ENCODE peak calls at places on chromosomes 6 and 20, in ten cellular contexts. H is lung, D is GM06990, Y is kidney epithelial cell, I is AG09309, S is heart right ventricle, O is astrocyte, W is pancreas, T is mucosa of descending colon, X is prostate gland. E is an unnamed sample.

GRCh38 chr6:11968241-11968806 is 43.8 kb upstream of the HIVEP1 start:
- DNase-seq in H (no peak), D (no peak), Y (no peak), I (no peak), S (no peak), O (no peak), W (no peak), T (no peak), X (no peak), E (no peak)

GRCh38 chr6:157714153-157714490 is 108.9 kb upstream of the SNX9 start:
- DNase-seq in H (no peak), D (no peak), Y (no peak), I (peak), S (no peak), O (peak), W (no peak), T (no peak), X (no peak), E (peak)

GRCh38 chr6:30741789-30742315 is 635 bp downstream of the FLOT1 start:
- DNase-seq in H (no peak), D (peak), Y (no peak), I (no peak), S (peak), O (no peak), W (no peak), T (no peak), X (no peak), E (no peak)

GRCh38 chr6:107819976-107820551 is 4.0 kb downstream of the SCML4 start:
- DNase-seq in H (no peak), D (no peak), Y (no peak), I (no peak), S (no peak), O (no peak), W (no peak), T (no peak), X (peak), E (no peak)

GRCh38 chr20:14888172-14888571 is 550.8 kb upstream of the FLRT3 start:
- DNase-seq in H (no peak), D (no peak), Y (no peak), I (no peak), S (no peak), O (no peak), W (no peak), T (no peak), X (peak), E (no peak)

GRCh38 chr20:38060536-38060935 is 27.0 kb downstream of the RPRD1B start:
- DNase-seq in H (no peak), D (no peak), Y (no peak), I (no peak), S (no peak), O (peak), W (no peak), T (no peak), X (no peak), E (no peak)

GRCh38 chr6:170058878-170059485 is 231.9 kb downstream of the DLL1 start:
- DNase-seq in H (no peak), D (no peak), Y (no peak), I (no peak), S (peak), O (no peak), W (no peak), T (no peak), X (no peak), E (no peak)

GRCh38 chr6:40587240-40588069 is at the start of gene LRFN2:
- DNase-seq in H (peak), D (peak), Y (no peak), I (peak), S (peak), O (peak), W (peak), T (peak), X (peak), E (no peak)

GRCh38 chr6:37170273-37171140 is 555 bp downstream of the PIM1 start:
- DNase-seq in H (peak), D (no peak), Y (no peak), I (no peak), S (peak), O (no peak), W (peak), T (peak), X (peak), E (no peak)

GRCh38 chr20:8587810-8588209 is 455.7 kb downstream of the PLCB1 start:
- DNase-seq in H (no peak), D (no peak), Y (no peak), I (no peak), S (no peak), O (no peak), W (no peak), T (no peak), X (no peak), E (no peak)

GRCh38 chr20:3135507-3136070 is 24.1 kb downstream of the FASTKD5 start:
- DNase-seq in H (no peak), D (no peak), Y (no peak), I (no peak), S (no peak), O (peak), W (no peak), T (no peak), X (no peak), E (no peak)

GRCh38 chr6:36160147-36160760 is 29.9 kb downstream of the MAPK13 start:
- DNase-seq in H (no peak), D (no peak), Y (no peak), I (no peak), S (no peak), O (peak), W (no peak), T (no peak), X (no peak), E (peak)

GRCh38 chr20:5095454-5095853 is 24.3 kb downstream of the PCNA start:
- DNase-seq in H (no peak), D (no peak), Y (no peak), I (no peak), S (no peak), O (no peak), W (no peak), T (no peak), X (no peak), E (no peak)

GRCh38 chr6:2563635-2564034 is 187.1 kb downstream of the MYLK4 start:
- DNase-seq in H (no peak), D (peak), Y (no peak), I (no peak), S (no peak), O (peak), W (no peak), T (no peak), X (no peak), E (no peak)

GRCh38 chr6:136609878-136610706 is 59.9 kb upstream of the MAP7 start:
- DNase-seq in H (peak), D (no peak), Y (peak), I (peak), S (peak), O (peak), W (peak), T (peak), X (peak), E (peak)

GRCh38 chr6:164344801-164345291 is 930.3 kb downstream of the QKI start:
- DNase-seq in H (no peak), D (no peak), Y (no peak), I (no peak), S (no peak), O (peak), W (no peak), T (no peak), X (no peak), E (no peak)

GRCh38 chr6:31063906-31064435 is 48.4 kb downstream of the C6orf15 start:
- DNase-seq in H (no peak), D (no peak), Y (no peak), I (no peak), S (no peak), O (no peak), W (no peak), T (no peak), X (no peak), E (no peak)

GRCh38 chr6:88626460-88626859 is 337.0 kb downstream of the RNGTT start:
- DNase-seq in H (no peak), D (no peak), Y (peak), I (no peak), S (no peak), O (peak), W (no peak), T (no peak), X (no peak), E (no peak)

GRCh38 chr6:44253307-44254101 is 3.8 kb downstream of the SLC35B2 start:
- DNase-seq in H (no peak), D (no peak), Y (no peak), I (no peak), S (no peak), O (no peak), W (peak), T (no peak), X (no peak), E (no peak)

GRCh38 chr6:36197739-36198221 is 1.2 kb downstream of the BRPF3 start:
- DNase-seq in H (no peak), D (no peak), Y (no peak), I (no peak), S (peak), O (no peak), W (peak), T (no peak), X (no peak), E (no peak)

GRCh38 chr6:139037490-139037889 is 8.9 kb downstream of the ABRACL start:
- DNase-seq in H (no peak), D (no peak), Y (no peak), I (peak), S (peak), O (peak), W (no peak), T (no peak), X (no peak), E (no peak)

GRCh38 chr6:4399656-4400055 is 264.3 kb upstream of the ECI2 start:
- DNase-seq in H (no peak), D (no peak), Y (no peak), I (no peak), S (no peak), O (no peak), W (no peak), T (no peak), X (no peak), E (no peak)

GRCh38 chr6:115271001-115271400 is 789.7 kb downstream of the FRK start:
- DNase-seq in H (no peak), D (no peak), Y (no peak), I (no peak), S (no peak), O (no peak), W (peak), T (no peak), X (no peak), E (no peak)

GRCh38 chr20:56439784-56440291 is 27.8 kb downstream of the CASS4 start:
- DNase-seq in H (peak), D (no peak), Y (peak), I (peak), S (peak), O (peak), W (no peak), T (no peak), X (no peak), E (peak)

GRCh38 chr6:160973856-160974255 is 17.7 kb upstream of the MAP3K4 start:
- DNase-seq in H (no peak), D (no peak), Y (no peak), I (no peak), S (no peak), O (no peak), W (no peak), T (no peak), X (no peak), E (peak)

GRCh38 chr20:48702388-48703041 is 125.3 kb downstream of the PREX1 start:
- DNase-seq in H (no peak), D (no peak), Y (no peak), I (no peak), S (no peak), O (no peak), W (no peak), T (no peak), X (no peak), E (no peak)

GRCh38 chr6:1873781-1874180 is 264.1 kb downstream of the FOXC1 start:
- DNase-seq in H (no peak), D (no peak), Y (no peak), I (no peak), S (no peak), O (no peak), W (no peak), T (no peak), X (no peak), E (no peak)

GRCh38 chr6:33161354-33162320 is 30.6 kb downstream of the COL11A2 start:
- DNase-seq in H (peak), D (peak), Y (no peak), I (no peak), S (peak), O (peak), W (peak), T (peak), X (peak), E (no peak)

GRCh38 chr6:11589261-11589660 is 51.7 kb downstream of the TMEM170B start:
- DNase-seq in H (no peak), D (no peak), Y (no peak), I (no peak), S (no peak), O (no peak), W (no peak), T (no peak), X (no peak), E (no peak)

GRCh38 chr20:21520702-21521595 is 7.1 kb upstream of the NKX2-2 start:
- DNase-seq in H (no peak), D (no peak), Y (no peak), I (no peak), S (no peak), O (no peak), W (no peak), T (no peak), X (no peak), E (no peak)

GRCh38 chr20:36284751-36285150 is 21.4 kb upstream of the DLGAP4 start:
- DNase-seq in H (no peak), D (no peak), Y (no peak), I (no peak), S (no peak), O (no peak), W (no peak), T (no peak), X (no peak), E (no peak)

GRCh38 chr6:135183532-135184440 is 2.7 kb downstream of the MYB start:
- DNase-seq in H (peak), D (peak), Y (no peak), I (no peak), S (no peak), O (peak), W (peak), T (peak), X (peak), E (no peak)

GRCh38 chr6:130303436-130303835 is 62.4 kb upstream of the TMEM200A start:
- DNase-seq in H (no peak), D (no peak), Y (no peak), I (no peak), S (no peak), O (peak), W (no peak), T (no peak), X (no peak), E (peak)

GRCh38 chr6:154343473-154344308 is 12.9 kb downstream of the IPCEF1 start:
- DNase-seq in H (peak), D (no peak), Y (no peak), I (no peak), S (peak), O (peak), W (peak), T (peak), X (peak), E (no peak)

GRCh38 chr6:9138856-9139426 is 703.6 kb upstream of the SLC35B3 start:
- DNase-seq in H (no peak), D (no peak), Y (no peak), I (no peak), S (no peak), O (peak), W (no peak), T (no peak), X (no peak), E (no peak)

GRCh38 chr20:47546184-47547033 is 44.7 kb downstream of the NCOA3 start:
- DNase-seq in H (no peak), D (no peak), Y (no peak), I (peak), S (no peak), O (peak), W (no peak), T (no peak), X (no peak), E (peak)

DNA sequence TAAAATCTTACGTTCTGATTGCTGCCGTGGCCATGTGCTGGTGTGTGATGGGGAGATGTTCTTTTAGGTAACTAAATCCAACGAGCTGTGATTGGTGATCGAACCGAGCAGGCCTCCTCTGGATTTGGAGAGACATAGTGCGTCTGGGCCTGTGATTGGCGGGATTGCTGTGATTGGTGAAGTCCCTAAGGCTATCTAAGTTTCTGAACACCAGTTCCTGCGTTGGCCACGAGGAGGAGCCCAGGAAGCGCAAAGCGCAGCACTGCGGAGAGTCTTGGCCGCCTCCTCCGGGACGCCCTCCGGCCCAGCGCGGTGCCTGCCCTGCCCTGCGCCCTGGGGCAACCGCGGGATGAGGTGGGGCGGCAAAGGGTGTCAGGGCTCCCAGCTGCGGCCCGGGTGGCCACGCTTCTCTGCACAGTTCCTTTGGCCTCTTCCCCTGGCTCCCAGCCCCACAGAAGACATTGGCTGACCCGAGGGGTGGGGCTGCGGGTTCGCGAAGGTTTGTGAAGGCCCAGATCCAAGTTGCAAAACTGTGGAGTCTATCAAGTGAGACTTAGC is 33.0 kb downstream of the HNF4A start:
- DNase-seq in H (peak), D (peak), Y (peak), I (no peak), S (peak), O (peak), W (no peak), T (peak), X (peak), E (no peak)
- H3K4me3 ChIP-seq in H (peak), D (no peak), Y (no peak), I (no peak), S (no peak), O (no peak), W (no peak), T (no peak), X (no peak), E (no peak)

DNA sequence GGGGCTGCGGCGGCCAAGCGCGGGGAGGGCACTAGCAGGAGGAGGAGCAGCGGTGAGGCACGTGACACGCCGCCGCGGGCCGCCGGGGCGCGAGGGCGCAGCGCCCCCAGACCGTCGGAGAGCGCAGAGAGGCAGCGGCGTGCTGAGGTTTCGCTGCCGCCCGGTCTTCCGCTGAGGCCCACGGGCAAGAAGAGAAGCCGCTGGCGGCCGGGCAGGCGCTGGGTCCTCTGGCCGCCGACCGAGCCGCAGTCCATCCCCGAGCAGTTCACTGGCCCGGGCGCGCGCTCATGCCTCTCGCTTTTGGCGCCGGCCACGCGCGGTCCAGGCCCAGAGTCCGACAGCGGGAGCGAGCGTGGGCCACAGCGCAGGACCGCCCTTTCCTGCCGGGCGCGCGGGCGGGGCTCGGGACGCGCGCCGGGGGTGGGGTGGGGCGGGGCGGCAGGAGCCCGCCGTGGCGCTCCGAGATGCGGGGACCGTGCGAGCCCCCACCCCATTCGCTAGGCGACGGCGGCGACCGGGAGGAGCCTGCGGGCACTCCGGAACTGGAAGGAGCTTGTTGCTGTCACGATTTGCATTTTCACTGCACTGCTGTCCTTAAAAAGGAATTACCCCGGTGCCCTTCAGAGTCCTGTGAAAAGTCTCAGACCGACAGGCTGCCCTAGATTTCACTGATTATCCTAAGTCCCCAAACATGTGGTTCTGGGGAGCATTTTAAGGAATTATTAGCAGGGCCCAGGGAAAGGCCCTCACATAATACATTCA is at the start of gene MCUR1:
- DNase-seq in H (peak), D (peak), Y (no peak), I (no peak), S (peak), O (peak), W (peak), T (peak), X (peak), E (peak)
- TF ChIP-seq CTCF in H (no peak), D (no peak), Y (no peak), I (no peak), S (no peak), O (no peak), W (no peak), T (no peak), X (no peak), E (peak)

DNA sequence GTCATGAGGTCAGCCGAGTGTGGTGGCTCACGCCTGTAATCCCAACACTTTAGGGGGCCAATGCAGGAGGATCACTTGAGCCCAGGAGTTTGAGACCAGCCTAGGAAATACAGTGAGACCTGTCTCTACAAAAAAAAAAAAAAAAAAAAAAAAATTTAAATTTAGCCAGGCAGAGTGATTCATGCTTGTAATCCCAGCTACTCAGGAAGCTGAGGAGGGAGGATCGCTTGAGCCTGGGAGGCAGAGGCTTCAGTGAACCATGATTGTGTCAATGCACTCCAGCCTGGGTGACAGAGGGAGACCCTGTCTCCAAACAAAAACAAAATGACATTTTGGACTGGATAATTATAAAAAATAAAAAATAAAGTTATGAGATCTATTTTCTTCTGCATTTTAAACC is 56.2 kb downstream of the ADGRF1 start:
- DNase-seq in H (no peak), D (no peak), Y (no peak), I (no peak), S (no peak), O (peak), W (no peak), T (no peak), X (no peak), E (no peak)
- H3K4me3 ChIP-seq in H (no peak), D (no peak), Y (no peak), I (no peak), S (no peak), O (no peak), W (no peak), T (no peak), X (no peak), E (no peak)

DNA sequence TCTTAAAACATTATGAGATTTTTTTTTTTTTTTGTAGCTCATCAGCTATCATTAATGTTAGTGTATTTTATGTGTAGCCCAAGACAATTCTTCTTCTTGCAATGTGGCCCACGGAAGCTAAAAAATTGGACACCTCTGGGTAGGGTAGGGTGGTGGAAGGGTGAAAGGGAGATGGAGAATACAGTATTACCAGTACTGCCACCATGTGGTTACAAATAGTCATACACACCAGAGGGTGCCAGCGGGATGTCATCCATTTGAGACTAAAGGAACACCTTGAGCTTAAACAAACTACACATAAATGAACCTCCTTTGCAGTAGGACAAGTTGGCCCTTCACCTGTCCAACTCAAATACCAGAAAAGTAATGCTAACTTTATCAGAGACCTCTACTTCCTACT is 601.9 kb downstream of the HTR1B start:
- DNase-seq in H (no peak), D (no peak), Y (no peak), I (no peak), S (no peak), O (no peak), W (no peak), T (no peak), X (no peak), E (no peak)
- TF ChIP-seq CTCF in H (no peak), D (no peak), Y (peak), I (peak), S (peak), O (peak), W (peak), T (no peak), X (no peak), E (peak)

GRCh38 chr20:50286174-50286511 is 95.5 kb downstream of the CEBPB start:
- DNase-seq in H (no peak), D (no peak), Y (no peak), I (no peak), S (no peak), O (no peak), W (no peak), T (no peak), X (no peak), E (no peak)
- H3K4me3 ChIP-seq in H (no peak), D (peak), Y (no peak), I (no peak), S (peak), O (no peak), W (no peak), T (no peak), X (no peak), E (no peak)

GRCh38 chr6:50353603-50354002 is 303.9 kb upstream of the DEFB112 start:
- DNase-seq in H (no peak), D (no peak), Y (no peak), I (no peak), S (no peak), O (no peak), W (no peak), T (no peak), X (no peak), E (no peak)
- TF ChIP-seq CTCF in H (no peak), D (no peak), Y (no peak), I (no peak), S (no peak), O (no peak), W (no peak), T (no peak), X (no peak), E (no peak)

E was measured in BJ.